ENCODE peak calls at places on chromosomes 16 and 17, in nine cellular contexts. R is iris pigment epithelial cell, M is esophagus muscularis mucosa, T is omental fat pad, V is hepatocyte, L is MCF 10A, Q is OCI-LY7, S is fibroblast of the aortic adventitia, O is mesenchymal stem cell. B is an unnamed sample.

GRCh38 chr17:18362509-18363020 is 785 bp downstream of the SHMT1 start:
- DNase-seq in R (peak), M (peak), T (peak), V (peak), L (peak), Q (peak), S (peak), O (peak), B (peak)

GRCh38 chr16:78663690-78664089 is 564.2 kb downstream of the WWOX start:
- DNase-seq in R (no peak), M (no peak), T (no peak), V (no peak), L (no peak), Q (no peak), S (no peak), O (no peak), B (no peak)

GRCh38 chr16:85392756-85393673 is 220.1 kb upstream of the GSE1 start:
- DNase-seq in R (no peak), M (no peak), T (no peak), V (no peak), L (no peak), Q (no peak), S (no peak), O (no peak), B (no peak)

GRCh38 chr17:17570207-17570797 is 21.2 kb downstream of the PEMT start:
- DNase-seq in R (no peak), M (no peak), T (no peak), V (peak), L (peak), Q (no peak), S (peak), O (peak), B (peak)

GRCh38 chr17:74919440-74920305 is 3.4 kb downstream of the USH1G start:
- DNase-seq in R (no peak), M (no peak), T (no peak), V (no peak), L (no peak), Q (no peak), S (peak), O (no peak), B (peak)

GRCh38 chr17:28380572-28380907 is 9.0 kb downstream of the SARM1 start:
- DNase-seq in R (no peak), M (no peak), T (no peak), V (no peak), L (no peak), Q (no peak), S (no peak), O (no peak), B (no peak)

GRCh38 chr16:50791522-50791921 is 49.6 kb downstream of the CYLD start:
- DNase-seq in R (no peak), M (no peak), T (no peak), V (no peak), L (no peak), Q (no peak), S (no peak), O (no peak), B (no peak)

GRCh38 chr16:1309888-1310831 is 724 bp downstream of the UBE2I start:
- DNase-seq in R (peak), M (no peak), T (peak), V (peak), L (peak), Q (peak), S (peak), O (peak), B (peak)

GRCh38 chr17:30186761-30187160 is 48.7 kb downstream of the SLC6A4 start:
- DNase-seq in R (no peak), M (no peak), T (no peak), V (no peak), L (no peak), Q (no peak), S (no peak), O (no peak), B (no peak)

GRCh38 chr17:37650419-37651003 is 7.3 kb upstream of the DDX52 start:
- DNase-seq in R (peak), M (peak), T (no peak), V (peak), L (peak), Q (peak), S (peak), O (peak), B (peak)

GRCh38 chr17:55996826-55997225 is 156.4 kb upstream of the ANKFN1 start:
- DNase-seq in R (peak), M (no peak), T (no peak), V (no peak), L (no peak), Q (no peak), S (no peak), O (no peak), B (no peak)

GRCh38 chr17:75356260-75356937 is 49.1 kb downstream of the GRB2 start:
- DNase-seq in R (no peak), M (no peak), T (no peak), V (no peak), L (no peak), Q (no peak), S (no peak), O (no peak), B (peak)

GRCh38 chr17:28724500-28725165 is 1.4 kb downstream of the TLCD1 start:
- DNase-seq in R (no peak), M (no peak), T (no peak), V (no peak), L (no peak), Q (peak), S (no peak), O (no peak), B (no peak)

GRCh38 chr17:76700627-76701470 is 9.9 kb downstream of the MXRA7 start:
- DNase-seq in R (peak), M (peak), T (no peak), V (peak), L (no peak), Q (no peak), S (peak), O (peak), B (peak)

GRCh38 chr16:79559532-79559931 is 41.0 kb downstream of the MAF start:
- DNase-seq in R (no peak), M (no peak), T (no peak), V (no peak), L (no peak), Q (no peak), S (no peak), O (no peak), B (no peak)

GRCh38 chr16:81575834-81576233 is 131.2 kb downstream of the CMIP start:
- DNase-seq in R (no peak), M (no peak), T (no peak), V (no peak), L (no peak), Q (no peak), S (no peak), O (no peak), B (no peak)

B was measured in dermis blood vessel endothelial cell.